ENCODE peak calls at places on chromosome 6, in four cellular contexts. One of them, this sample, is unnamed.

GRCh38 chr6:132708002-132708401 is 5.9 kb downstream of the VNN1 start:
- DNase-seq in T1000: no peak
- DNase-seq in left cardiac atrium: no peak
- DNase-seq in Calu3: no peak
- DNase-seq in this sample: no peak

GRCh38 chr6:26157150-26157837 is 70.1 kb downstream of the HFE start:
- DNase-seq in T1000: peak; percentile 77
- DNase-seq in Calu3: peak; percentile 71
- DNase-seq in left cardiac atrium: peak; percentile 69
- DNase-seq in this sample: no peak

GRCh38 chr6:39923394-39923793 is 10.9 kb downstream of the MOCS1 start:
- DNase-seq in Calu3: peak; percentile 65
- DNase-seq in left cardiac atrium: no peak
- DNase-seq in T1000: no peak
- DNase-seq in this sample: no peak

GRCh38 chr6:122666418-122666817 is 56.2 kb downstream of the PKIB start:
- DNase-seq in left cardiac atrium: no peak
- DNase-seq in Calu3: no peak
- DNase-seq in T1000: no peak
- DNase-seq in this sample: no peak

GRCh38 chr6:129598244-129599187 is 111.5 kb downstream of the ARHGAP18 start:
- DNase-seq in T1000: no peak
- DNase-seq in Calu3: peak; percentile 21
- DNase-seq in left cardiac atrium: no peak
- DNase-seq in this sample: peak; percentile 37

GRCh38 chr6:10520468-10520867 is 683 bp upstream of the GCNT2 start:
- DNase-seq in Calu3: no peak
- DNase-seq in left cardiac atrium: no peak
- DNase-seq in T1000: no peak
- DNase-seq in this sample: no peak

GRCh38 chr6:127880452-127880851 is 20.4 kb downstream of the THEMIS start:
- DNase-seq in Calu3: no peak
- DNase-seq in T1000: no peak
- DNase-seq in left cardiac atrium: no peak
- DNase-seq in this sample: no peak

GRCh38 chr6:47655719-47656595 is 42.4 kb upstream of the ADGRF4 start:
- DNase-seq in left cardiac atrium: no peak
- DNase-seq in T1000: no peak
- DNase-seq in Calu3: peak; percentile 80
- DNase-seq in this sample: no peak

GRCh38 chr6:87483929-87484328 is 11.2 kb downstream of the SLC35A1 start:
- DNase-seq in Calu3: no peak
- DNase-seq in T1000: peak; percentile 3
- DNase-seq in left cardiac atrium: no peak
- DNase-seq in this sample: no peak

GRCh38 chr6:137550527-137550926 is 56.3 kb upstream of the OLIG3 start:
- DNase-seq in left cardiac atrium: no peak
- DNase-seq in Calu3: no peak
- DNase-seq in T1000: no peak
- DNase-seq in this sample: no peak

GRCh38 chr6:19803331-19804330 is 33.5 kb upstream of the ID4 start:
- DNase-seq in left cardiac atrium: no peak
- DNase-seq in Calu3: no peak
- DNase-seq in T1000: no peak
- DNase-seq in this sample: no peak

GRCh38 chr6:5053864-5054426 is 31.2 kb upstream of the PPP1R3G start:
- DNase-seq in Calu3: no peak
- DNase-seq in left cardiac atrium: no peak
- DNase-seq in T1000: no peak
- DNase-seq in this sample: no peak

GRCh38 chr6:95318137-95318536 is 259.2 kb upstream of the MANEA start:
- DNase-seq in Calu3: no peak
- DNase-seq in T1000: no peak
- DNase-seq in left cardiac atrium: no peak
- DNase-seq in this sample: no peak

GRCh38 chr6:157669747-157670216 is 153.3 kb upstream of the SNX9 start:
- DNase-seq in T1000: no peak
- DNase-seq in left cardiac atrium: peak; percentile 91
- DNase-seq in Calu3: peak; percentile 53
- DNase-seq in this sample: peak; percentile 54

GRCh38 chr6:47047479-47048411 is 5.6 kb upstream of the ADGRF1 start:
- DNase-seq in T1000: peak; percentile 45
- DNase-seq in left cardiac atrium: peak; percentile 20
- DNase-seq in Calu3: peak; percentile 74
- DNase-seq in this sample: peak; percentile 41

GRCh38 chr6:104486003-104486402 is 373.7 kb downstream of the HACE1 start:
- DNase-seq in left cardiac atrium: no peak
- DNase-seq in T1000: no peak
- DNase-seq in Calu3: no peak
- DNase-seq in this sample: no peak